ENCODE peak calls at places on chromosomes 3 and 15, in six cellular contexts. C is suprapubic skin, N is A549, P is uterus, H is heart left ventricle, Y is IMR-90. F is an unnamed sample.

GRCh38 chr3:43747641-43748040 is 56.9 kb downstream of the ABHD5 start:
- DNase-seq in C (no peak), Y (peak), H (no peak), P (no peak), N (no peak), F (no peak)

GRCh38 chr3:58487140-58487886 is 4.6 kb upstream of the KCTD6 start:
- DNase-seq in P (peak), C (no peak), H (no peak), N (no peak), Y (peak), F (no peak)

GRCh38 chr15:25169318-25169717 is 214.5 kb downstream of the SNRPN start:
- DNase-seq in N (no peak), P (no peak), H (peak), C (no peak), Y (no peak), F (peak)

GRCh38 chr3:112121577-112122547 is 11.2 kb downstream of the GCSAM start:
- DNase-seq in C (no peak), Y (no peak), P (no peak), H (no peak), N (no peak), F (no peak)

GRCh38 chr3:32551496-32551895 is 19.2 kb downstream of the DYNC1LI1 start:
- DNase-seq in P (no peak), H (no peak), N (no peak), Y (no peak), C (no peak), F (no peak)

GRCh38 chr15:28911295-28911979 is 25.7 kb downstream of the APBA2 start:
- DNase-seq in P (no peak), C (peak), N (no peak), Y (no peak), H (no peak), F (no peak)

GRCh38 chr3:138187296-138188012 is at the start of gene ARMC8:
- DNase-seq in C (peak), P (peak), Y (no peak), N (peak), H (peak), F (peak)

GRCh38 chr15:43912991-43913927 is 86.5 kb downstream of the WDR76 start:
- DNase-seq in P (peak), Y (peak), C (no peak), H (no peak), N (peak), F (no peak)

GRCh38 chr15:63909819-63910437 is 76.2 kb upstream of the HERC1 start:
- DNase-seq in H (no peak), C (no peak), N (no peak), Y (peak), P (no peak), F (no peak)

GRCh38 chr15:88036154-88036839 is 220.2 kb downstream of the NTRK3 start:
- DNase-seq in Y (no peak), H (no peak), P (no peak), N (no peak), C (no peak), F (no peak)

GRCh38 chr15:49718234-49718633 is 97.4 kb downstream of the DTWD1 start:
- DNase-seq in Y (peak), H (no peak), N (no peak), P (no peak), C (no peak), F (no peak)

GRCh38 chr3:67691207-67691606 is 36.8 kb upstream of the SUCLG2 start:
- DNase-seq in Y (no peak), C (no peak), N (no peak), H (no peak), P (no peak), F (no peak)

GRCh38 chr3:58880182-58880581 is 169.6 kb downstream of the CFAP20DC start:
- DNase-seq in N (no peak), C (no peak), H (no peak), P (no peak), Y (peak), F (no peak)

GRCh38 chr15:37204698-37205097 is 104.3 kb upstream of the MEIS2 start:
- DNase-seq in H (no peak), P (no peak), Y (no peak), C (no peak), N (no peak), F (no peak)

GRCh38 chr3:168047190-168047795 is 48.4 kb downstream of the GOLIM4 start:
- DNase-seq in N (peak), Y (peak), H (no peak), C (no peak), P (no peak), F (no peak)

GRCh38 chr3:62184559-62184958 is 188.8 kb downstream of the FEZF2 start:
- DNase-seq in P (no peak), C (no peak), H (no peak), Y (no peak), N (no peak), F (no peak)

GRCh38 chr3:61589856-61590255 is 28.5 kb downstream of the PTPRG start:
- DNase-seq in C (no peak), Y (peak), H (no peak), P (no peak), N (peak), F (no peak)

GRCh38 chr15:38885477-38885952 is 320.9 kb upstream of the RASGRP1 start:
- DNase-seq in P (no peak), Y (no peak), N (no peak), H (no peak), C (no peak), F (no peak)

GRCh38 chr15:38536201-38536676 is 28.4 kb downstream of the RASGRP1 start:
- DNase-seq in H (peak), P (peak), Y (peak), C (no peak), N (no peak), F (peak)

GRCh38 chr3:141379250-141379872 is 11.1 kb downstream of the ZBTB38 start:
- DNase-seq in N (no peak), H (no peak), C (no peak), Y (no peak), P (no peak), F (no peak)

GRCh38 chr3:122730240-122730639 is 49.6 kb downstream of the PARP14 start:
- DNase-seq in Y (no peak), C (no peak), H (no peak), P (no peak), N (no peak), F (no peak)

GRCh38 chr3:141457624-141458236 is 29.1 kb upstream of the RASA2 start:
- DNase-seq in N (no peak), Y (peak), P (no peak), H (no peak), C (no peak), F (no peak)

GRCh38 chr3:13073042-13073906 is at the start of gene IQSEC1:
- DNase-seq in N (no peak), H (peak), P (no peak), C (no peak), Y (peak), F (peak)

GRCh38 chr3:73926360-73927202 is 301.8 kb upstream of the PDZRN3 start:
- DNase-seq in P (no peak), Y (no peak), C (no peak), H (no peak), N (no peak), F (no peak)

GRCh38 chr15:27059610-27060202 is 88.7 kb downstream of the GABRG3 start:
- DNase-seq in H (no peak), C (no peak), N (peak), Y (peak), P (no peak), F (no peak)

GRCh38 chr15:57500979-57501576 is 90.6 kb upstream of the MYZAP start:
- DNase-seq in H (no peak), P (no peak), Y (no peak), C (no peak), N (no peak), F (no peak)

GRCh38 chr15:81160312-81161214 is 26.5 kb downstream of the CFAP161 start:
- DNase-seq in N (no peak), C (peak), H (peak), Y (peak), P (peak), F (peak)

GRCh38 chr15:98943609-98944111 is 63.9 kb downstream of the PGPEP1L start:
- DNase-seq in P (peak), H (no peak), N (no peak), Y (peak), C (no peak), F (no peak)

GRCh38 chr3:61564405-61565059 is 3.2 kb downstream of the PTPRG start:
- DNase-seq in Y (peak), H (peak), C (peak), N (no peak), P (peak), F (peak)

DNA sequence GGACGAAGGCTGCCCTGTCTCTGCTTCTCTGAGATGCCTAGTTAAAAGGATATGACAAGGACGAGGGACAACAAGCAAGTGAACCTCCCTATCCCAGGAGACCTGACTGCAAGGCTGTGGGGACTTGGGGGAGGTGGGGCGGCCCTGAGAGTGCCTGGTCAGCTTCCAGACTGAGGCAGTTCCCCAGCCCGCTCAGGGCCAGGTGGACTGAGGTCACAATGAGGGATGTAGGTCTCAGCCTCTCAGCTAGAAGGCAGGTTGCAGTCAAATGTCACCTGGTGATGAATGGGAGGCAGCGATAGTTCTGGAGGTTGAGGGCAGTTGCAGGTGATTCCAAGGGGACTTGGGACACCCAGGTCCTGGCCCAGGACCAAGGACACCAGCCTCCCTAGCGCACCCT is 30.6 kb downstream of the TKT start:
- DNase-seq in P (no peak), Y (no peak), C (no peak), N (no peak), H (no peak), F (no peak)
- TF ChIP-seq POLR2A in P (no peak), Y (no peak), C (no peak), N (no peak), H (no peak), F (no peak)

DNA sequence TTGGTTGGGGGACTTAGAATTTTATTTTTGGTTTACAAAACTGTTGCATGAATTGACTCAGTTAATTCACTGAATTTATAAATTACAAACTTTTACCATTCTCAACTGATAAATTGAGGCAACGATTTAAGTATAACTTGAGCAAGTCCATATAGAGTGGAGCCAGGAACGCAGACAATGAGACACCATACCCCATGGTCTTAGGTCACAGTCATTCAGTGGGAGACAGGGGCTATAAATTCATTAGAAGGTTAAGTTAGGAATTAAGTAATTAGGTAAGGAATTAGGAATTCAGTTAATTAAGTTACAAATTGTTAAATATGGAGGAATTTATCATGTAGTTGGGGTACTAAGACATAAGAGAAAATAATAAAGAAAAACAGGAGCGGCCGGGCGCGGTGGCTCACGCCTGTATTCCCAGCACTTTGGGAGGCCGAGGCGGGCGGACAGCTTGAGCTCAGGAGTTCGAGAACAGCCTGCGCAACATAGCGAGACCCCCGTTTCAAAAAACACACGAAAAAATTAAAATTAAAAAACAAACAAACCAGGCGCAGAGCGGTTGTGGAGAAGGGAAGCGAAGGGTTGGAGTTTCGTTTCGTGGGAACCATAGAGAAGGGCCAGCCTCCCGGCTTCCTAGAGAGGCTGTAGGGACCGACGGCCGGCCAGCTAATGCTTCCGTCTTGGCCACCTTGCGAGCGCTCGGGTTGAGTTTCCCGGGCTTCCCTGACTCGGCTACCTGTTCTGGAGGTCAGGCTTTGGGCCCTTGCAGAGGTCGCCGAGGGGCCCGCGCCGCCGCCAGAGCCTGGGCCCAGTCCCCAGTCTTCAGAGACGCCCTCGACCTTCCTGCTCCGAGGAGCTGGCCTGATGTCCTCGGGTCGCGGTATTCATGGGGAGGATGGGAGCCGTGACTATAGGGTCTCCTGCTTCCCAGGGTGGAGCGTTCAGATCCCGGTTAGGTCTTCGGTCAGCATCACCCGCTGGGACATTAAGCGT is at the start of gene ZNF619:
- DNase-seq in N (peak), H (peak), Y (peak), P (peak), C (peak), F (peak)
- H3K27ac ChIP-seq in N (peak), H (peak), Y (peak), P (peak), C (peak), F (no peak)

DNA sequence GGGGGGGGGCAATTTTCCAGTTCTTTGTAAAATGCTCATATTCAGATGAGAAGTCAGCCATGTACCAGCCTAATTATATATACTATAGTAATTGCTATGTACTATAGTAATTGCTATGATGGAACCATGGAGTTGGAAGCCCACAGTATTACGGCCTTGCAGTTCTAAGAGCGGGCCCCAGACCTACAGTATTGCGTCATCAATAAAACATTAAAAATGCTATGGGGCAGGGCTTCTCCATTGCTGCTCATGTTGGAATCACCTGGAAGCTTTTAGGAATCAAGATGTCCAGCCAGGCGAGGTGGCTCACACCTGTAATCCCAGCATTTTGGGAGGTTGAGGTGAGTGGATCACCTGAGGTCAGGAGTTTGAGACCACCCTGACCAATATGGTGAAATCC is 443.7 kb upstream of the GRM7 start:
- DNase-seq in C (no peak), Y (no peak), H (no peak), N (no peak), P (no peak), F (no peak)
- TF ChIP-seq POLR2A in C (no peak), Y (no peak), H (no peak), N (no peak), P (no peak), F (no peak)

GRCh38 chr3:49871536-49872157 is 1.9 kb upstream of the CAMKV start:
- DNase-seq in Y (no peak), H (no peak), N (no peak), P (no peak), C (no peak), F (no peak)
- H3K27ac ChIP-seq in Y (no peak), H (no peak), N (no peak), P (no peak), C (no peak), F (no peak)

GRCh38 chr3:69729350-69729919 is 9.8 kb upstream of the MITF start:
- DNase-seq in N (no peak), Y (no peak), P (no peak), H (no peak), C (no peak), F (no peak)

GRCh38 chr3:69723389-69723788 is 15.9 kb upstream of the MITF start:
- DNase-seq in N (no peak), P (no peak), H (no peak), C (no peak), Y (no peak), F (no peak)

GRCh38 chr3:69720824-69721223 is 18.4 kb upstream of the MITF start:
- DNase-seq in N (no peak), P (no peak), H (no peak), C (no peak), Y (no peak), F (no peak)

GRCh38 chr3:69725994-69726571 is 13.2 kb upstream of the MITF start:
- DNase-seq in N (no peak), Y (no peak), H (no peak), P (no peak), C (no peak), F (no peak)

DNA sequence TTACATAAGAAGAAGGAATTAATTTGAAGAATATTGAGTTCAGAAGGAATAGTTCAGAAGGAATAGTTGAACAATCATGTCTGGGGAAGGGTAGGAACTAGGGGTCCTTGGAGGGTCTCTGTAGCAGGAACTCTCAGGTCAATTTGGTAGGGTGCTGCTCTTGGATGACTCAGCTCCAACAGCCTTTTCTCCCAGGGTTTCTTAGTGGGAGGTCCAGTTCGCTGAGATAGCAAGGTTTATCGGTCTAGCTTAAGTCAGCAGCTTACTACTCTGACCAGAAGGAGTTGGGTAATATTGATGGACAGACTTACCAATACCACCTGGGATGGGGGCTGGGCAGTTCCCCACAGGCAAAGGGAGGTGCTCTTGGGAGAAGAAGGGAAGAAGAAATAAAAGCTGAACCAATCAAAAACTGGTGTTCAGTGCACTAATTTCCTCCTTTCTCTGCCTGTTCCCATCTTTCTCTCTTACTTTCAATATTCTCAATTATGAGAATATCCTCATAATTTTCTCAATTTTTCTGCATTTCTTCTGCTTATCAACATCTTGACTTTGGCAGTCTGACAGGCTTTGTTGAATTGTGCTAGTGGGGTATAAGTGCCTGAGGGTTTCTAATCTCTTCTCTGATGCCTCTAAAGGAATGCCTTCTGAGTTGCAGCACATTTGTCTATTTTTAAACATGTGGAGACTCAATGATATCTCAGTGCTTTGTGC is 14.4 kb upstream of the MITF start:
- DNase-seq in Y (no peak), H (no peak), C (no peak), P (no peak), N (no peak), F (no peak)
- TF ChIP-seq POLR2A in Y (no peak), H (no peak), C (no peak), P (no peak), N (no peak), F (no peak)